ENCODE peak calls at places on chromosomes 13 and 19, in four cellular contexts. R, J, K and Q are unnamed samples.

GRCh38 chr19:17681505-17682125 is 6.5 kb downstream of the UNC13A start:
- DNase-seq in K (no peak), J (no peak), R (no peak), Q (no peak)

GRCh38 chr19:47089767-47090350 is 23.7 kb downstream of the ZC3H4 start:
- DNase-seq in J (no peak), K (no peak), R (no peak), Q (no peak)

GRCh38 chr13:52850396-52851152 is 2.1 kb upstream of the PCDH8 start:
- DNase-seq in K (peak), J (peak), R (no peak), Q (no peak)

GRCh38 chr19:55118401-55118991 is 1.1 kb upstream of the PPP1R12C start:
- DNase-seq in R (no peak), J (no peak), K (peak), Q (peak)

GRCh38 chr19:33667141-33667540 is 45.4 kb downstream of the CHST8 start:
- DNase-seq in R (no peak), K (no peak), J (no peak), Q (no peak)

GRCh38 chr13:44448373-44448772 is 74.7 kb downstream of the SERP2 start:
- DNase-seq in R (no peak), K (no peak), J (no peak), Q (no peak)

GRCh38 chr19:14479985-14480694 is 5.0 kb upstream of the PTGER1 start:
- DNase-seq in K (peak), J (no peak), R (no peak), Q (no peak)

GRCh38 chr13:72181661-72182060 is 314.7 kb upstream of the DACH1 start:
- DNase-seq in R (no peak), J (no peak), K (no peak), Q (no peak)

GRCh38 chr13:30744056-30744684 is 8.8 kb downstream of the ALOX5AP start:
- DNase-seq in J (peak), K (no peak), R (no peak), Q (no peak)

GRCh38 chr13:18954254-18954653 is 227.4 kb downstream of the TUBA3C start:
- DNase-seq in R (no peak), K (no peak), J (no peak), Q (no peak)

GRCh38 chr19:27964165-27964564 is 1248.8 kb downstream of the UQCRFS1 start:
- DNase-seq in R (no peak), J (no peak), K (no peak), Q (no peak)

GRCh38 chr13:32200741-32201140 is 114.4 kb downstream of the ZAR1L start:
- DNase-seq in R (no peak), K (no peak), J (no peak), Q (no peak)

GRCh38 chr19:53792721-53793433 is 31.2 kb downstream of the NLRP12 start:
- DNase-seq in R (peak), J (peak), K (peak), Q (no peak)

GRCh38 chr13:59452189-59452588 is 711.5 kb downstream of the DIAPH3 start:
- DNase-seq in R (no peak), K (no peak), J (no peak), Q (no peak)

GRCh38 chr13:112943309-112944125 is 25.5 kb upstream of the MCF2L start:
- DNase-seq in J (no peak), K (no peak), R (no peak), Q (no peak)

GRCh38 chr13:59879281-59879680 is 284.4 kb downstream of the DIAPH3 start:
- DNase-seq in R (no peak), J (no peak), K (no peak), Q (no peak)

GRCh38 chr13:75173457-75174356 is 308.3 kb downstream of the TBC1D4 start:
- DNase-seq in R (no peak), J (no peak), K (no peak), Q (no peak)

GRCh38 chr19:39426170-39426569 is 9.6 kb downstream of the RPS16 start:
- DNase-seq in J (no peak), K (no peak), R (no peak), Q (no peak)

GRCh38 chr19:55014714-55015113 is 23.4 kb downstream of the GP6 start:
- DNase-seq in R (no peak), J (no peak), K (no peak), Q (no peak)

GRCh38 chr19:7337380-7338194 is 11.2 kb upstream of the ARHGEF18 start:
- DNase-seq in K (no peak), J (no peak), R (no peak), Q (no peak)

GRCh38 chr13:73365240-73365639 is 306.4 kb downstream of the KLF5 start:
- DNase-seq in K (no peak), J (no peak), R (no peak), Q (no peak)

GRCh38 chr19:1767464-1767933 is 14.2 kb downstream of the ONECUT3 start:
- DNase-seq in K (peak), R (no peak), J (peak), Q (no peak)

GRCh38 chr13:40342461-40342860 is 324.0 kb downstream of the FOXO1 start:
- DNase-seq in J (no peak), R (no peak), K (no peak), Q (no peak)

GRCh38 chr13:51453959-51454703 is 1.3 kb upstream of the INTS6 start:
- DNase-seq in J (no peak), R (no peak), K (no peak), Q (no peak)

GRCh38 chr13:111341886-111342285 is 21.4 kb downstream of the TEX29 start:
- DNase-seq in K (no peak), R (no peak), J (no peak), Q (no peak)

GRCh38 chr13:56755181-56755580 is 385.5 kb upstream of the PRR20A start:
- DNase-seq in R (no peak), J (no peak), K (no peak), Q (no peak)

GRCh38 chr19:14770944-14771839 is 7.2 kb downstream of the ADGRE2 start:
- DNase-seq in J (no peak), R (no peak), K (no peak), Q (no peak)

GRCh38 chr19:3696660-3696995 is 3.6 kb downstream of the PIP5K1C start:
- DNase-seq in R (no peak), J (no peak), K (no peak), Q (no peak)

GRCh38 chr13:78997902-78998654 is 339.1 kb upstream of the OBI1 start:
- DNase-seq in R (no peak), J (no peak), K (no peak), Q (no peak)

GRCh38 chr13:106104281-106104901 is 431.1 kb downstream of the EFNB2 start:
- DNase-seq in R (peak), K (no peak), J (peak), Q (no peak)

GRCh38 chr19:2282062-2282861 is at the start of gene PEAK3:
- DNase-seq in R (no peak), J (no peak), K (peak), Q (no peak)

GRCh38 chr19:31144069-31144468 is 205.2 kb downstream of the TSHZ3 start:
- DNase-seq in K (no peak), J (no peak), R (no peak), Q (no peak)

GRCh38 chr19:41352609-41353465 is 885 bp downstream of the TGFB1 start:
- DNase-seq in R (no peak), J (no peak), K (no peak), Q (no peak)

GRCh38 chr19:44710483-44710882 is 11.5 kb downstream of the CEACAM16 start:
- DNase-seq in R (no peak), J (no peak), K (no peak), Q (no peak)